ENCODE peak calls at places on chromosome 16, in five cellular contexts. D, S, K, X and R are unnamed samples.

GRCh38 chr16:3017806-3018506 is at the start of gene CLDN6:
- DNase-seq in K (no peak), D (no peak), S (no peak), X (no peak), R (no peak)

GRCh38 chr16:525520-526180 is 1.9 kb upstream of the CAPN15 start:
- DNase-seq in K (no peak), D (peak), S (no peak), X (peak), R (peak)

GRCh38 chr16:14955546-14956231 is 18.4 kb downstream of the NPIPA1 start:
- DNase-seq in S (no peak), K (no peak), X (no peak), D (no peak), R (no peak)

GRCh38 chr16:3589441-3589921 is 12.3 kb upstream of the NLRC3 start:
- DNase-seq in S (no peak), D (no peak), X (no peak), K (no peak), R (no peak)

GRCh38 chr16:2194852-2195315 is 1.5 kb downstream of the CASKIN1 start:
- DNase-seq in K (no peak), X (peak), S (no peak), D (no peak), R (peak)

GRCh38 chr16:10561001-10561400 is 19.4 kb downstream of the EMP2 start:
- DNase-seq in K (no peak), D (no peak), S (no peak), X (no peak), R (no peak)

GRCh38 chr16:87474017-87474416 is 18.8 kb downstream of the ZCCHC14 start:
- DNase-seq in D (no peak), S (no peak), K (no peak), X (no peak), R (no peak)

GRCh38 chr16:4505356-4506153 is 29.4 kb downstream of the HMOX2 start:
- DNase-seq in X (no peak), S (no peak), K (no peak), D (no peak), R (no peak)

GRCh38 chr16:58634265-58634802 is 4.7 kb upstream of the CNOT1 start:
- DNase-seq in D (no peak), S (no peak), K (no peak), X (no peak), R (no peak)

GRCh38 chr16:26981266-26981938 is 85.3 kb upstream of the C16orf82 start:
- DNase-seq in K (no peak), X (peak), S (no peak), D (no peak), R (no peak)

GRCh38 chr16:18050777-18051176 is 285.8 kb downstream of the NPIPA8 start:
- DNase-seq in K (no peak), D (no peak), S (no peak), X (no peak), R (no peak)

GRCh38 chr16:83344014-83344413 is 463.8 kb upstream of the HSBP1 start:
- DNase-seq in D (peak), X (peak), S (no peak), K (no peak), R (no peak)

GRCh38 chr16:87995644-87996043 is 44.4 kb downstream of the BANP start:
- DNase-seq in S (no peak), X (no peak), K (no peak), D (no peak), R (no peak)

GRCh38 chr16:88102597-88102996 is 151.4 kb downstream of the BANP start:
- DNase-seq in D (no peak), X (no peak), S (no peak), K (no peak), R (no peak)

GRCh38 chr16:10039220-10040096 is 142.8 kb downstream of the GRIN2A start:
- DNase-seq in K (no peak), X (peak), S (no peak), D (no peak), R (no peak)

GRCh38 chr16:3348547-3349167 is 7.0 kb upstream of the OR2C1 start:
- DNase-seq in K (no peak), X (no peak), D (no peak), S (no peak), R (no peak)

GRCh38 chr16:3266873-3267537 is 10.6 kb upstream of the MEFV start:
- DNase-seq in X (peak), K (no peak), S (no peak), D (no peak), R (no peak)

GRCh38 chr16:66939366-66939765 is 4.0 kb downstream of the CES2 start:
- DNase-seq in K (no peak), X (no peak), S (no peak), D (no peak), R (no peak)

GRCh38 chr16:85781685-85782370 is 17.5 kb downstream of the EMC8 start:
- DNase-seq in D (no peak), K (no peak), S (peak), X (peak), R (no peak)

GRCh38 chr16:1996175-1996574 is 6.4 kb downstream of the SYNGR3 start:
- DNase-seq in S (no peak), X (no peak), K (no peak), D (no peak), R (no peak)

GRCh38 chr16:19542138-19542821 is 13.2 kb upstream of the VPS35L start:
- DNase-seq in X (no peak), S (no peak), K (no peak), D (no peak), R (no peak)

GRCh38 chr16:78729687-78730086 is 630.2 kb downstream of the WWOX start:
- DNase-seq in X (no peak), S (no peak), D (no peak), K (no peak), R (no peak)

GRCh38 chr16:84675423-84675822 is 24.4 kb upstream of the USP10 start:
- DNase-seq in D (no peak), X (no peak), K (no peak), S (no peak), R (no peak)

DNA sequence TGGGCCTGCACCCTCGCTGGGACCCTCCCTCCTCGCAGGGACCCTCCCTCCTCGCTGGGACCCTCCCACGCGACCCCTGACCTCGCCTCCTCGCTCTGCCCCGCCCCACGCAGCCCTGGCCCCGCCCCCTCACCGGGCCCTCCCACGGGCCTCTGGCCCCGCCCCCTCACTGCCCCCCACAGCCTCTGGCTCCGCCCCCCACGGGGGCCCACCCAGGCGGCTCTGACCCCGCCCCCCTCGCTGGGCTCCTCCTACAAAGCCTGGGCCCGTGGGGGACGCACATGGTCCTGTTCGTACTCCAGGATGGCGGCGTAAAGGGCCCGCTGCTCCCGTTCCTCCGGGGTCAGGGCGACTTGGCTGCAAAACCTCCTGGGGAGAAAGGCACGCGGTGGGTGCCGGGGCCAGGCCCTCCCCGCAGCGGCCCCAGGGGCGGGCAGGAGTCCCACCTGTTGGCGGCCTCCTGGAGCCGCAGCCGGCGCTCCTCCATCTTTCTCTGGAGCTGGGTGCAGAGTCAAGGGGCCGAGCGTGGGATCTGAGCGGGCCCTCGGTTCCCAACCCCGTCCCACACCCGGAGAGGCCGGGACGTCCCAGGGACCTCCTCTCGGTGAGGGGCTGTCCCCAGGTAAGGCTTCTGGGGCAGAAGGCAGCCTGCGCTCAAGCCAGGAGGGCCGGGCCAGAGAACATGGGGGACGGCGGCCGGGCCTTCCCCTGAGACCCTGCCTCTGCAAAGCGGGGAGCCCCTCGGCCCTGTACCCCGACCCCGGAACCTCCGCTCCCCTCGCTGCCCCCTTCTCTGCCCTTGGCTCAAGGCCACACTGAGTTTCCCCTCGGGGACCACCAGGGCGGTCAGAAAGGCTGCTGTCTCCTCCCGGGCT is 8.9 kb downstream of the VPS9D1 start:
- DNase-seq in K (no peak), D (peak), X (peak), S (peak), R (no peak)
- H3K27ac ChIP-seq in K (no peak), D (no peak), X (peak), S (no peak), R (no peak)

DNA sequence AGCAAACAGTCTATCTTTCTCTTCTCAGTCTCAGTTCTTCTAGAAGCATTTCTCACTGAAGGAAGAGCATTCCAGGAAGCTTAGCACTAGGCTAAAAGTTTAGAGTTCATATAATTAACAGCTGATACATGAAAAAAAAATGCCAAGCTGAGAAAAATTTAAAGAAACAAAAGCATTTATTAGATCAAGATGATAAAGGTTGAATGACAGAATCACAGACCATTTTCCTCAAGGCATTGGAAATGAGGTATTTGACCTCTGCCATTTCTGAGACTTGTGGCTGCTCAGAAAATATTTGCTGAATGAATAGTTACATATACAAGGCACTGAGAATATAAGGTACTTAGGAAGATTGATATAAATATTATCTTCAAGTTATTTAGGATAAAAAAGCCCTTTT is 901.6 kb upstream of the GOT2 start:
- DNase-seq in S (no peak), D (no peak), X (peak), K (no peak), R (no peak)
- H3K27ac ChIP-seq in S (no peak), D (no peak), X (peak), K (no peak), R (no peak)

DNA sequence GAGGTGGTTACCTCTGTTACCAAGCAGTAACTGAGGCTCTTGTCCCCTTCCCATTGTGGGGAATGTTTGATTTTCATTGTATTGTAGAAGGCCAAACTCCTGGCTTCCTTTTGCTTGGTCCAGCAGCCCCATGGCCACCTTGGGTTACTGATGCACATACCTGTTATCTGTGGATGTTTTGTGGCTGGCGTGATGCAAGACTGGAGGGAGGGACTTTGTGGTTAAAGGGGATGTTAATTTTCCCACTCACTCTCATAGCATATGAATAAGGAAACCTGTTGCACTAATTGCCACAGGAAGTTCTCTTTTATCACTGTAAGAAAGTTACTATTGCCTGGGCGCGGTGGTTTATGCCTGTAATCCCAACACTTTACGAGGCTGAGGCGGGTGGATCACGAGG is 168.6 kb upstream of the HS3ST4 start:
- DNase-seq in K (no peak), S (no peak), X (no peak), D (no peak), R (no peak)
- H3K27ac ChIP-seq in K (no peak), S (no peak), X (no peak), D (no peak), R (no peak)

GRCh38 chr16:81314603-81315270 is at the start of gene GAN:
- DNase-seq in S (peak), D (peak), X (peak), K (peak), R (peak)
- H3K27ac ChIP-seq in S (peak), D (no peak), X (peak), K (peak), R (peak)

DNA sequence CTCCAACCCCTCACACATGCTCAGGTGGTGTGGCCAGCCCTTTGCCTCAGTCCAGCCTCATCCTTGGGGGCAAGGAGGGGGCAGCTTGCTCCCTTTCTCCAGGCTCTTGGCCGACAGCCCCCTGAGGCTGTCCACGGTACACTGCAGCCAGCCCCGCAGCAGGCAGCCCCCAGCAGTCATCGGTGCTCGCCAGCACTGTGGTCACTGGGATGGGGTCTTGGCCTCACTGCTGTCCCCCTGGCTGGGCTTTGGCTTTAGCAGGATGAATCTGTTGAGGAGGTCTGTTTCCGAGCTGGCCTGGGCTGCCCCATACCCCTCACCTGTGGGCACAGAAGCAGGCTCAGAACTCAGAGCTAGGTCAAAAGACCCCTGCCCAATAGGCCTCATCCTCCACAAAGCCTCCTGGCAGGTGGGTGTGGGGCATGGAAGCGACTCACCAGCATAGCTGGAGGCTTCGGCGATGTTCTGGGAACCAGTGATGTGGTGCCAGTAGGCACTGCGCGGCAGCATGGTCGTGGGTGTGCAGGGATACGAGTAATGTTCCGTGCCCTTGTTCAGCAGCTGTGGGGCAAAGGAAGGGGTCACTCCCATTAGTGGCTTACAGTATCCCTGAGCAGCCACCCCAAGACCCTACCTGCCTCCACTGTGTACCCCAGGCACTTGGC is 10.8 kb downstream of the POLR2C start:
- DNase-seq in S (no peak), D (no peak), K (no peak), X (no peak), R (no peak)
- H3K27ac ChIP-seq in S (no peak), D (no peak), K (no peak), X (no peak), R (no peak)

DNA sequence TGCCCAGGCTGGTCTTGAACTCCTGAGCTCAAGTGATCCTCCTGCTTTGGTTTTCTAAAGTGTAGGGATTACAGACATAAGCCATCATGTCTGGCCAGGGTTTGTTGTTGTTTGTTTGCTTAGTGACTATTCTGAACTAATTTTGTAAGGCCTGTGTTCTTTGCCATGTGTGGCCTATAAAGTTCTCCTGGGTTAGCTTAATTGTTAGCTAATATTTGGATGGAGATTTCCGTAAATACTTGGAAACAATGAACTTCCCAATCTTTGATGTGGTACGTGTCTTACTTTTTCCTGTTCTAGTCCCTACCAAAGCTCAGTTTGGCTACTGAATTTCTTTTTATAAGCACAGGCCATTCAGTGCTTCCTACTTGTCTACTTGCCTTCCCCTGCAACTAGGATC is 24.9 kb downstream of the DUS2 start:
- DNase-seq in K (no peak), S (no peak), X (no peak), D (no peak), R (no peak)
- H3K27ac ChIP-seq in K (no peak), S (no peak), X (no peak), D (no peak), R (no peak)

GRCh38 chr16:69073181-69073669 is 32.2 kb upstream of the HAS3 start:
- DNase-seq in D (peak), K (no peak), S (no peak), X (peak), R (peak)
- H3K27ac ChIP-seq in D (peak), K (no peak), S (peak), X (no peak), R (peak)